ENCODE peak calls at places on chromosomes 13 and 19, in six cellular contexts. Y is stimulated activated CD4-positive, alpha-beta T cell treated with anti-CD3 and anti-CD28 coated beads, Interleukin-4, amount 100 ng/mL, for 24 hours; O is A673; U is OCI-LY7; B is activated gamma-delta T cell treated with Interleukin-2 at 50 U/mL for 16 hours; D is breast epithelium. A is an unnamed sample.

GRCh38 chr19:15829277-15829770 is 13.9 kb upstream of the OR10H1 start:
- DNase-seq in U (no peak), O (no peak), B (no peak), D (no peak), Y (no peak), A (no peak)

GRCh38 chr13:112579310-112579843 is 8.6 kb downstream of the TUBGCP3 start:
- DNase-seq in O (no peak), D (no peak), U (no peak), Y (no peak), B (no peak), A (no peak)

GRCh38 chr19:18942692-18943091 is 1.7 kb upstream of the HOMER3 start:
- DNase-seq in U (no peak), B (no peak), Y (no peak), O (no peak), D (no peak), A (no peak)

GRCh38 chr13:102042746-102043145 is 359.1 kb downstream of the FGF14 start:
- DNase-seq in U (no peak), Y (no peak), D (no peak), O (no peak), B (no peak), A (no peak)

GRCh38 chr13:108195146-108195545 is 20.2 kb downstream of the LIG4 start:
- DNase-seq in U (no peak), B (no peak), O (no peak), Y (no peak), D (no peak), A (no peak)

GRCh38 chr19:13398780-13399726 is 107.2 kb downstream of the CACNA1A start:
- DNase-seq in U (no peak), O (peak), B (no peak), Y (no peak), D (no peak), A (no peak)

GRCh38 chr19:7417671-7418324 is 69.1 kb downstream of the ARHGEF18 start:
- DNase-seq in O (no peak), U (no peak), B (no peak), D (no peak), Y (no peak), A (no peak)

GRCh38 chr13:64377606-64378005 is 2852.5 kb downstream of the PCDH9 start:
- DNase-seq in O (no peak), B (no peak), D (no peak), U (no peak), Y (no peak), A (no peak)

GRCh38 chr19:4571305-4571917 is 11.9 kb upstream of the SEMA6B start:
- DNase-seq in B (no peak), O (peak), D (no peak), Y (no peak), U (no peak), A (no peak)

GRCh38 chr13:100106005-100106404 is 17.1 kb downstream of the PCCA start:
- DNase-seq in B (no peak), D (no peak), U (no peak), O (no peak), Y (no peak), A (peak)

GRCh38 chr19:48344892-48345291 is 18.8 kb downstream of the TMEM143 start:
- DNase-seq in U (no peak), O (peak), B (no peak), D (no peak), Y (no peak), A (peak)

GRCh38 chr13:42553098-42554046 is 20.6 kb upstream of the TNFSF11 start:
- DNase-seq in B (no peak), D (no peak), O (no peak), Y (no peak), U (no peak), A (no peak)

GRCh38 chr13:108214511-108215383 is 589 bp downstream of the LIG4 start:
- DNase-seq in B (peak), D (no peak), O (no peak), U (peak), Y (no peak), A (no peak)

GRCh38 chr19:35027851-35028599 is 2.2 kb upstream of the SCN1B start:
- DNase-seq in B (no peak), U (no peak), D (no peak), O (no peak), Y (no peak), A (no peak)

GRCh38 chr19:37594982-37595382 is 306 bp downstream of the ZNF540 start:
- DNase-seq in U (no peak), Y (peak), D (peak), B (peak), O (no peak), A (peak)

GRCh38 chr13:48235814-48236135 is 2.8 kb downstream of the ITM2B start:
- DNase-seq in D (no peak), B (no peak), Y (no peak), U (no peak), O (no peak), A (no peak)

GRCh38 chr13:110305544-110305943 is 1.4 kb downstream of the COL4A1 start:
- DNase-seq in Y (no peak), D (no peak), B (no peak), U (no peak), O (no peak), A (no peak)

GRCh38 chr19:51366050-51366998 is at the start of gene ETFB:
- DNase-seq in D (peak), Y (peak), B (peak), O (peak), U (peak), A (peak)

GRCh38 chr19:33532859-33533455 is 11.4 kb upstream of the PEPD start:
- DNase-seq in O (no peak), U (no peak), B (no peak), Y (no peak), D (no peak), A (no peak)

GRCh38 chr13:52348983-52349780 is 56.8 kb downstream of the THSD1 start:
- DNase-seq in B (no peak), O (peak), U (no peak), D (no peak), Y (peak), A (no peak)

GRCh38 chr19:4264812-4265211 is 14.3 kb upstream of the SHD start:
- DNase-seq in O (no peak), D (no peak), U (no peak), B (no peak), Y (no peak), A (no peak)

GRCh38 chr19:10884273-10884672 is 12.9 kb downstream of the CARM1 start:
- DNase-seq in D (no peak), Y (no peak), U (no peak), B (no peak), O (no peak), A (no peak)

GRCh38 chr19:29666634-29667389 is 1.6 kb downstream of the PLEKHF1 start:
- DNase-seq in Y (no peak), D (peak), O (peak), B (no peak), U (no peak), A (no peak)

GRCh38 chr13:25756916-25757315 is 294.9 kb downstream of the SHISA2 start:
- DNase-seq in O (no peak), B (no peak), U (no peak), Y (no peak), D (no peak), A (no peak)

GRCh38 chr19:15316498-15316897 is 15.8 kb downstream of the BRD4 start:
- DNase-seq in O (no peak), U (peak), B (no peak), D (no peak), Y (no peak), A (no peak)

GRCh38 chr13:60511637-60512036 is 114.6 kb downstream of the TDRD3 start:
- DNase-seq in D (no peak), B (no peak), U (no peak), O (peak), Y (no peak), A (no peak)

GRCh38 chr13:30376426-30377311 is 45.6 kb upstream of the UBE2L5 start:
- DNase-seq in U (peak), O (no peak), B (peak), Y (peak), D (no peak), A (peak)

GRCh38 chr13:75468098-75468497 is 13.9 kb downstream of the TBC1D4 start:
- DNase-seq in Y (no peak), D (no peak), O (no peak), B (no peak), U (no peak), A (no peak)

GRCh38 chr19:1000095-1000494 is at the start of gene GRIN3B:
- DNase-seq in Y (peak), B (peak), U (peak), O (peak), D (peak), A (peak)

GRCh38 chr19:6767081-6767356 is 216 bp downstream of the SH2D3A start:
- DNase-seq in Y (no peak), O (no peak), B (peak), U (peak), D (no peak), A (peak)

GRCh38 chr19:32396046-32396652 is 9.4 kb upstream of the DPY19L3 start:
- DNase-seq in U (no peak), Y (no peak), D (no peak), B (no peak), O (no peak), A (no peak)

GRCh38 chr19:4121815-4122214 is 2.1 kb downstream of the MAP2K2 start:
- DNase-seq in U (no peak), D (no peak), O (no peak), Y (no peak), B (no peak), A (no peak)

GRCh38 chr19:23867895-23868294 is 46.8 kb upstream of the ZNF726 start:
- DNase-seq in Y (no peak), U (no peak), O (no peak), B (no peak), D (no peak), A (no peak)

GRCh38 chr13:45340422-45341033 is 455 bp downstream of the TPT1 start:
- DNase-seq in Y (peak), O (peak), D (peak), U (peak), B (peak), A (peak)

GRCh38 chr13:48412881-48413351 is at the start of gene LPAR6:
- DNase-seq in Y (no peak), O (peak), U (no peak), B (no peak), D (no peak), A (no peak)

GRCh38 chr13:72221276-72221962 is 354.4 kb upstream of the DACH1 start:
- DNase-seq in U (peak), B (no peak), Y (no peak), D (peak), O (peak), A (peak)